ENCODE peak calls at places on chromosomes 4 and X, in four cellular contexts. One of them, this sample, is unnamed.

GRCh38 chr4:150237110-150237852 is 159.0 kb downstream of the DCLK2 start:
- DNase-seq in HL-60: no peak
- DNase-seq in GM12878: no peak
- DNase-seq in K562: no peak
- DNase-seq in this sample: no peak

GRCh38 chrX:24682739-24683432 is 10.8 kb upstream of the POLA1 start:
- DNase-seq in HL-60: no peak
- DNase-seq in GM12878: no peak
- DNase-seq in K562: no peak
- DNase-seq in this sample: no peak

GRCh38 chrX:63560601-63561218 is 209.6 kb upstream of the SPIN4 start:
- DNase-seq in HL-60: peak; percentile 67
- DNase-seq in GM12878: peak; percentile 27
- DNase-seq in K562: peak; percentile 49
- DNase-seq in this sample: peak; percentile 12

GRCh38 chr4:22348410-22348809 is 167.5 kb downstream of the ADGRA3 start:
- DNase-seq in HL-60: no peak
- DNase-seq in GM12878: no peak
- DNase-seq in K562: no peak
- DNase-seq in this sample: no peak

GRCh38 chr4:37453361-37454262 is 209.1 kb downstream of the NWD2 start:
- DNase-seq in HL-60: no peak
- DNase-seq in GM12878: no peak
- DNase-seq in K562: peak; percentile 56
- DNase-seq in this sample: peak; percentile 58

GRCh38 chr4:7957113-7957656 is 17.5 kb upstream of the AFAP1 start:
- DNase-seq in HL-60: no peak
- DNase-seq in GM12878: no peak
- DNase-seq in K562: no peak
- DNase-seq in this sample: no peak

GRCh38 chr4:16667464-16667863 is 231.0 kb downstream of the LDB2 start:
- DNase-seq in HL-60: no peak
- DNase-seq in GM12878: no peak
- DNase-seq in K562: no peak
- DNase-seq in this sample: no peak

GRCh38 chr4:118865091-118865708 is 23.5 kb upstream of the SYNPO2 start:
- DNase-seq in HL-60: no peak
- DNase-seq in GM12878: no peak
- DNase-seq in K562: no peak
- DNase-seq in this sample: no peak

GRCh38 chr4:142516686-142517145 is 329.4 kb downstream of the INPP4B start:
- DNase-seq in HL-60: no peak
- DNase-seq in GM12878: no peak
- DNase-seq in K562: no peak
- DNase-seq in this sample: no peak

GRCh38 chrX:153968754-153969124 is 2.9 kb downstream of the HCFC1 start:
- DNase-seq in HL-60: no peak
- DNase-seq in GM12878: no peak
- DNase-seq in K562: no peak
- DNase-seq in this sample: no peak

GRCh38 chrX:97672138-97672537 is 788.4 kb downstream of the RPA4 start:
- DNase-seq in HL-60: no peak
- DNase-seq in GM12878: no peak
- DNase-seq in K562: no peak
- DNase-seq in this sample: no peak

GRCh38 chr4:42615131-42615776 is 41.7 kb downstream of the ATP8A1 start:
- DNase-seq in HL-60: no peak
- DNase-seq in GM12878: no peak
- DNase-seq in K562: no peak
- DNase-seq in this sample: no peak

GRCh38 chr4:107380190-107380589 is 339.8 kb downstream of the PAPSS1 start:
- DNase-seq in HL-60: no peak
- DNase-seq in GM12878: no peak
- DNase-seq in K562: no peak
- DNase-seq in this sample: no peak

GRCh38 chrX:63506320-63506719 is 155.2 kb upstream of the SPIN4 start:
- DNase-seq in HL-60: no peak
- DNase-seq in GM12878: no peak
- DNase-seq in K562: no peak
- DNase-seq in this sample: no peak

GRCh38 chrX:107744868-107745267 is 30.7 kb downstream of the TSC22D3 start:
- DNase-seq in HL-60: no peak
- DNase-seq in GM12878: no peak
- DNase-seq in K562: no peak
- DNase-seq in this sample: no peak

GRCh38 chr4:55865228-55865806 is 11.9 kb downstream of the EXOC1 start:
- DNase-seq in HL-60: no peak
- DNase-seq in GM12878: no peak
- DNase-seq in K562: no peak
- DNase-seq in this sample: no peak

GRCh38 chrX:87636533-87636932 is 118.9 kb downstream of the KLHL4 start:
- DNase-seq in HL-60: no peak
- DNase-seq in GM12878: no peak
- DNase-seq in K562: no peak
- DNase-seq in this sample: no peak

GRCh38 chrX:49001521-49002090 is 458 bp downstream of the GRIPAP1 start:
- DNase-seq in HL-60: no peak
- DNase-seq in GM12878: peak; percentile 12
- DNase-seq in K562: peak; percentile 60
- DNase-seq in this sample: no peak

GRCh38 chr4:121784401-121784800 is 16.7 kb upstream of the EXOSC9 start:
- DNase-seq in HL-60: no peak
- DNase-seq in GM12878: no peak
- DNase-seq in K562: no peak
- DNase-seq in this sample: no peak

GRCh38 chr4:107997794-107998193 is 8.1 kb downstream of the HADH start:
- DNase-seq in HL-60: no peak
- DNase-seq in GM12878: no peak
- DNase-seq in K562: no peak
- DNase-seq in this sample: no peak

GRCh38 chr4:168509786-168510185 is 12.9 kb downstream of the PALLD start:
- DNase-seq in HL-60: peak; percentile 63
- DNase-seq in GM12878: no peak
- DNase-seq in K562: no peak
- DNase-seq in this sample: no peak

GRCh38 chr4:105474110-105474518 is 252 bp upstream of the PPA2 start:
- DNase-seq in HL-60: no peak
- DNase-seq in GM12878: no peak
- DNase-seq in K562: no peak
- DNase-seq in this sample: peak; percentile 71

GRCh38 chr4:11748169-11748872 is 319.6 kb upstream of the HS3ST1 start:
- DNase-seq in HL-60: no peak
- DNase-seq in GM12878: no peak
- DNase-seq in K562: no peak
- DNase-seq in this sample: no peak

GRCh38 chrX:2781698-2782097 is 29.9 kb downstream of the XG start:
- DNase-seq in HL-60: no peak
- DNase-seq in GM12878: peak; percentile 35
- DNase-seq in K562: no peak
- DNase-seq in this sample: no peak

GRCh38 chrX:11787564-11787963 is 29.5 kb downstream of the MSL3 start:
- DNase-seq in HL-60: no peak
- DNase-seq in GM12878: no peak
- DNase-seq in K562: peak; percentile 34
- DNase-seq in this sample: no peak

GRCh38 chrX:115378471-115378870 is 89.0 kb downstream of the LUZP4 start:
- DNase-seq in HL-60: no peak
- DNase-seq in GM12878: no peak
- DNase-seq in K562: no peak
- DNase-seq in this sample: no peak

GRCh38 chrX:120372667-120373370 is 10.9 kb downstream of the ATP1B4 start:
- DNase-seq in HL-60: no peak
- DNase-seq in GM12878: no peak
- DNase-seq in K562: no peak
- DNase-seq in this sample: no peak

GRCh38 chr4:151730003-151730559 is 30.7 kb downstream of the GATB start:
- DNase-seq in HL-60: no peak
- DNase-seq in GM12878: no peak
- DNase-seq in K562: no peak
- DNase-seq in this sample: no peak
- TF ChIP-seq SPI1 in HL-60: no peak
- TF ChIP-seq SPI1 in GM12878: no peak
- TF ChIP-seq SPI1 in K562: no peak
- TF ChIP-seq SPI1 in this sample: no peak

GRCh38 chr4:147599764-147600163 is 17.4 kb upstream of the TMEM184C start:
- DNase-seq in HL-60: no peak
- DNase-seq in GM12878: no peak
- DNase-seq in K562: no peak
- DNase-seq in this sample: no peak
- TF ChIP-seq SPI1 in HL-60: no peak
- TF ChIP-seq SPI1 in GM12878: no peak
- TF ChIP-seq SPI1 in K562: no peak
- TF ChIP-seq SPI1 in this sample: no peak

GRCh38 chrX:40282901-40283674 is 185.3 kb upstream of the BCOR start:
- DNase-seq in HL-60: no peak
- DNase-seq in GM12878: no peak
- DNase-seq in K562: no peak
- DNase-seq in this sample: no peak
- TF ChIP-seq SPI1 in HL-60: no peak
- TF ChIP-seq SPI1 in GM12878: no peak
- TF ChIP-seq SPI1 in K562: no peak
- TF ChIP-seq SPI1 in this sample: no peak

DNA sequence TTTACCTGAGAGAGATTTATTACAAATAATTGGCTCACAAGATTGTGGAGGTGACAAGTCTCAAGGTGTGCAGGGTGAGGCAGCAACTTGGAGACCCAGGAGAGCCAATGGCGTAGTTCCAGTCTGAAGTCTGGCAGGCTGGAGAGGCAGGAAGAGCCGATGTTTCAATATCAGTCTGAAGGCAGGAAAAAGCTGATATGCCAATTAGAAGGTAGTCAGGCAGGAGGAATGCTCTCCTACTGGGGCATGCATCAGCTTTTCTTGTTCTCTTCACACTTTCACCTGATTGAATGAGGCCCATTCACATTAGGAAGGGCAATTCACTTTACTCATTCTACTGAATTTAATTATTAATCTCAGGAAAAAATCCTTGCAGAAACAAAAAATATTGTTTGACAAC is 1351.7 kb upstream of the ADGRL3 start:
- DNase-seq in HL-60: no peak
- DNase-seq in GM12878: no peak
- DNase-seq in K562: no peak
- DNase-seq in this sample: no peak
- TF ChIP-seq SPI1 in HL-60: no peak
- TF ChIP-seq SPI1 in GM12878: no peak
- TF ChIP-seq SPI1 in K562: no peak
- TF ChIP-seq SPI1 in this sample: no peak

GRCh38 chr4:145935253-145936141 is 3.1 kb downstream of the ZNF827 start:
- DNase-seq in HL-60: no peak
- DNase-seq in GM12878: peak; percentile 48
- DNase-seq in K562: no peak
- DNase-seq in this sample: no peak
- TF ChIP-seq SPI1 in HL-60: no peak
- TF ChIP-seq SPI1 in GM12878: no peak
- TF ChIP-seq SPI1 in K562: no peak
- TF ChIP-seq SPI1 in this sample: no peak

GRCh38 chr4:88528861-88529260 is 5.3 kb upstream of the PYURF start:
- DNase-seq in HL-60: no peak
- DNase-seq in GM12878: no peak
- DNase-seq in K562: no peak
- DNase-seq in this sample: no peak

GRCh38 chr4:88527787-88528186 is 4.2 kb upstream of the PYURF start:
- DNase-seq in HL-60: no peak
- DNase-seq in GM12878: peak; percentile 56
- DNase-seq in K562: no peak
- DNase-seq in this sample: no peak

GRCh38 chr4:88523325-88524129 is at the start of gene PYURF:
- DNase-seq in HL-60: peak; percentile 75
- DNase-seq in GM12878: peak; percentile 44
- DNase-seq in K562: peak; percentile 90
- DNase-seq in this sample: peak; percentile 60

GRCh38 chr4:88522702-88523324 is 763 bp downstream of the PYURF start:
- DNase-seq in HL-60: no peak
- DNase-seq in GM12878: no peak
- DNase-seq in K562: peak; percentile 39
- DNase-seq in this sample: peak; percentile 11

GRCh38 chr4:88526221-88526815 is 2.7 kb upstream of the PYURF start:
- DNase-seq in HL-60: no peak
- DNase-seq in GM12878: no peak
- DNase-seq in K562: peak; percentile 22
- DNase-seq in this sample: no peak
- TF ChIP-seq SPI1 in HL-60: no peak
- TF ChIP-seq SPI1 in GM12878: no peak
- TF ChIP-seq SPI1 in K562: no peak
- TF ChIP-seq SPI1 in this sample: no peak

DNA sequence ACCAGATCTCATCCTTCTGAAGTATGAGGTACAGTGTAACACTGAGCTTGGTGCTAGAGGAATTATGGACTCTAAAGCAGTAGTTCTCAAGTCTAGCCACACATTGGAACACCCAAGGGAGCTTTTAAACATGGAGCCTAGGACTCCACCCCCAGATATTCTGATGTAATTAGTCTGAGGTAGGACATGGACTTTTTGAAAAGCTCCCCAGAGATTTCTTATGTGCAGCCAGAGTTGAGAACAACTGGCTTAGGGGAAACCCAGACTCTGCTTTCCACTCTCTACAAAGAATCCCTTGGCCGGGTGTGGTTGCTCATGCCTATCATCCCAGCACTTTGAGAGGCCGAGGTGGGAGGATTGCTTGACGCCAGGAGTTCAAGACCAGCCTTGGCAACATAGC is 11.6 kb upstream of the GDPD2 start:
- DNase-seq in HL-60: no peak
- DNase-seq in GM12878: no peak
- DNase-seq in K562: no peak
- DNase-seq in this sample: no peak
- TF ChIP-seq SPI1 in HL-60: no peak
- TF ChIP-seq SPI1 in GM12878: no peak
- TF ChIP-seq SPI1 in K562: no peak
- TF ChIP-seq SPI1 in this sample: no peak

DNA sequence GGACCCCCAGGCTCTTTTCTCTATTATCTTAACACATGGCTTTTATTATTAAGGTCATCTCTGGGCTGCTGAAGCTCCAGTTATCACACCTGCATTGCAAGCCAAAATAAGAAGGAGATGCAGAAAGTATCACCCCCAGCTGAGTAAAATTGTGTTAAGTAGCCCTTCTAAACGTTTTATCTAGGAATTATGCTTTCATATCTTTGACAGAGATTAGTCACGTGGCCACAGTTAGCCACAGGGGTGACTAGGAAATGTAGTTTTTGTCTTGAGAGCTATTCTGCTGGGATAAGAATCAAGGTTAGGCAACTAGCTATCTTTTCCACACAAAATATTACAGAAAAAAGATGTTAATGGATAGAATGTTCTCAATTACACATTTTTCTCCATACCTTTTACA is 102.1 kb downstream of the ANXA3 start:
- DNase-seq in HL-60: no peak
- DNase-seq in GM12878: no peak
- DNase-seq in K562: peak; percentile 44
- DNase-seq in this sample: no peak
- TF ChIP-seq SPI1 in HL-60: no peak
- TF ChIP-seq SPI1 in GM12878: no peak
- TF ChIP-seq SPI1 in K562: no peak
- TF ChIP-seq SPI1 in this sample: no peak

This sample was measured in GM12891.